ENCODE peak calls at places on chromosomes 13 and 19, in seven cellular contexts. One of them, this sample, is unnamed.
A peak's percentile ranks its signal among the peaks of the same experiment; 100 is the strongest.

GRCh38 chr13:91087276-91087675 is 260.2 kb upstream of the MIR17HG start:
- DNase-seq in upper lobe of right lung: no peak
- DNase-seq in BE2C: no peak
- DNase-seq in PC-3: no peak
- DNase-seq in colonic mucosa: no peak
- DNase-seq in tibial nerve: no peak
- DNase-seq in mesothelial cell of epicardium: no peak
- DNase-seq in this sample: no peak

GRCh38 chr19:22545751-22546150 is 88.4 kb upstream of the ZNF492 start:
- DNase-seq in mesothelial cell of epicardium: no peak
- DNase-seq in BE2C: peak; percentile 47
- DNase-seq in colonic mucosa: peak; percentile 27
- DNase-seq in PC-3: peak; percentile 19
- DNase-seq in tibial nerve: no peak
- DNase-seq in upper lobe of right lung: no peak
- DNase-seq in this sample: no peak

GRCh38 chr13:51821666-51822065 is 17.7 kb upstream of the DHRS12 start:
- DNase-seq in colonic mucosa: no peak
- DNase-seq in mesothelial cell of epicardium: no peak
- DNase-seq in tibial nerve: no peak
- DNase-seq in PC-3: no peak
- DNase-seq in BE2C: no peak
- DNase-seq in upper lobe of right lung: no peak
- DNase-seq in this sample: no peak

GRCh38 chr13:102291587-102292218 is 110.1 kb downstream of the FGF14 start:
- DNase-seq in upper lobe of right lung: no peak
- DNase-seq in colonic mucosa: no peak
- DNase-seq in PC-3: no peak
- DNase-seq in tibial nerve: no peak
- DNase-seq in mesothelial cell of epicardium: no peak
- DNase-seq in BE2C: peak; percentile 41
- DNase-seq in this sample: no peak

GRCh38 chr19:53621885-53622710 is 9.7 kb upstream of the DPRX start:
- DNase-seq in tibial nerve: no peak
- DNase-seq in mesothelial cell of epicardium: no peak
- DNase-seq in upper lobe of right lung: no peak
- DNase-seq in colonic mucosa: no peak
- DNase-seq in PC-3: no peak
- DNase-seq in BE2C: no peak
- DNase-seq in this sample: no peak

GRCh38 chr19:48367855-48368254 is 3.7 kb downstream of the SYNGR4 start:
- DNase-seq in PC-3: no peak
- DNase-seq in mesothelial cell of epicardium: no peak
- DNase-seq in BE2C: no peak
- DNase-seq in tibial nerve: no peak
- DNase-seq in colonic mucosa: no peak
- DNase-seq in upper lobe of right lung: no peak
- DNase-seq in this sample: no peak

GRCh38 chr19:11530432-11530831 is 1.5 kb upstream of the ECSIT start:
- DNase-seq in colonic mucosa: peak; percentile 79
- DNase-seq in mesothelial cell of epicardium: no peak
- DNase-seq in upper lobe of right lung: peak; percentile 87
- DNase-seq in PC-3: peak; percentile 84
- DNase-seq in tibial nerve: no peak
- DNase-seq in BE2C: peak; percentile 96
- DNase-seq in this sample: no peak

GRCh38 chr13:106533940-106534843 is 1.3 kb downstream of the EFNB2 start:
- DNase-seq in PC-3: peak; percentile 56
- DNase-seq in mesothelial cell of epicardium: peak; percentile 37
- DNase-seq in tibial nerve: no peak
- DNase-seq in upper lobe of right lung: peak; percentile 85
- DNase-seq in BE2C: peak; percentile 65
- DNase-seq in colonic mucosa: peak; percentile 62
- DNase-seq in this sample: peak; percentile 88

GRCh38 chr13:107900775-107901174 is 314.6 kb downstream of the LIG4 start:
- DNase-seq in upper lobe of right lung: no peak
- DNase-seq in tibial nerve: no peak
- DNase-seq in mesothelial cell of epicardium: no peak
- DNase-seq in PC-3: peak; percentile 31
- DNase-seq in colonic mucosa: no peak
- DNase-seq in BE2C: no peak
- DNase-seq in this sample: no peak

GRCh38 chr13:30415430-30416030 is 6.8 kb upstream of the UBE2L5 start:
- DNase-seq in BE2C: no peak
- DNase-seq in upper lobe of right lung: no peak
- DNase-seq in tibial nerve: no peak
- DNase-seq in colonic mucosa: no peak
- DNase-seq in mesothelial cell of epicardium: no peak
- DNase-seq in PC-3: no peak
- DNase-seq in this sample: no peak

GRCh38 chr13:29901714-29902631 is 51.6 kb upstream of the UBL3 start:
- DNase-seq in BE2C: peak; percentile 32
- DNase-seq in upper lobe of right lung: no peak
- DNase-seq in colonic mucosa: peak; percentile 66
- DNase-seq in mesothelial cell of epicardium: no peak
- DNase-seq in PC-3: peak; percentile 85
- DNase-seq in tibial nerve: no peak
- DNase-seq in this sample: peak; percentile 85

GRCh38 chr13:30441304-30441703 is 19.0 kb downstream of the UBE2L5 start:
- DNase-seq in colonic mucosa: peak; percentile 7
- DNase-seq in mesothelial cell of epicardium: no peak
- DNase-seq in tibial nerve: no peak
- DNase-seq in BE2C: no peak
- DNase-seq in upper lobe of right lung: no peak
- DNase-seq in PC-3: no peak
- DNase-seq in this sample: no peak

GRCh38 chr13:21152251-21152899 is 24.0 kb downstream of the SKA3 start:
- DNase-seq in PC-3: no peak
- DNase-seq in BE2C: no peak
- DNase-seq in tibial nerve: no peak
- DNase-seq in mesothelial cell of epicardium: no peak
- DNase-seq in colonic mucosa: no peak
- DNase-seq in upper lobe of right lung: no peak
- DNase-seq in this sample: no peak

GRCh38 chr13:114315074-114315785 is 927 bp downstream of the CHAMP1 start:
- DNase-seq in mesothelial cell of epicardium: no peak
- DNase-seq in upper lobe of right lung: no peak
- DNase-seq in tibial nerve: no peak
- DNase-seq in colonic mucosa: peak; percentile 8
- DNase-seq in PC-3: no peak
- DNase-seq in BE2C: no peak
- DNase-seq in this sample: no peak

GRCh38 chr13:114311908-114312307 is 2.4 kb upstream of the CHAMP1 start:
- DNase-seq in colonic mucosa: no peak
- DNase-seq in upper lobe of right lung: no peak
- DNase-seq in mesothelial cell of epicardium: no peak
- DNase-seq in BE2C: no peak
- DNase-seq in PC-3: no peak
- DNase-seq in tibial nerve: no peak
- DNase-seq in this sample: no peak

GRCh38 chr13:114311387-114311786 is 2.9 kb upstream of the CHAMP1 start:
- DNase-seq in mesothelial cell of epicardium: no peak
- DNase-seq in PC-3: no peak
- DNase-seq in tibial nerve: no peak
- DNase-seq in upper lobe of right lung: no peak
- DNase-seq in BE2C: no peak
- DNase-seq in colonic mucosa: no peak
- DNase-seq in this sample: no peak

GRCh38 chr13:114313061-114313860 is 1.0 kb upstream of the CHAMP1 start:
- DNase-seq in PC-3: peak; percentile 25
- DNase-seq in mesothelial cell of epicardium: no peak
- DNase-seq in upper lobe of right lung: no peak
- DNase-seq in BE2C: no peak
- DNase-seq in colonic mucosa: no peak
- DNase-seq in tibial nerve: no peak
- DNase-seq in this sample: no peak

DNA sequence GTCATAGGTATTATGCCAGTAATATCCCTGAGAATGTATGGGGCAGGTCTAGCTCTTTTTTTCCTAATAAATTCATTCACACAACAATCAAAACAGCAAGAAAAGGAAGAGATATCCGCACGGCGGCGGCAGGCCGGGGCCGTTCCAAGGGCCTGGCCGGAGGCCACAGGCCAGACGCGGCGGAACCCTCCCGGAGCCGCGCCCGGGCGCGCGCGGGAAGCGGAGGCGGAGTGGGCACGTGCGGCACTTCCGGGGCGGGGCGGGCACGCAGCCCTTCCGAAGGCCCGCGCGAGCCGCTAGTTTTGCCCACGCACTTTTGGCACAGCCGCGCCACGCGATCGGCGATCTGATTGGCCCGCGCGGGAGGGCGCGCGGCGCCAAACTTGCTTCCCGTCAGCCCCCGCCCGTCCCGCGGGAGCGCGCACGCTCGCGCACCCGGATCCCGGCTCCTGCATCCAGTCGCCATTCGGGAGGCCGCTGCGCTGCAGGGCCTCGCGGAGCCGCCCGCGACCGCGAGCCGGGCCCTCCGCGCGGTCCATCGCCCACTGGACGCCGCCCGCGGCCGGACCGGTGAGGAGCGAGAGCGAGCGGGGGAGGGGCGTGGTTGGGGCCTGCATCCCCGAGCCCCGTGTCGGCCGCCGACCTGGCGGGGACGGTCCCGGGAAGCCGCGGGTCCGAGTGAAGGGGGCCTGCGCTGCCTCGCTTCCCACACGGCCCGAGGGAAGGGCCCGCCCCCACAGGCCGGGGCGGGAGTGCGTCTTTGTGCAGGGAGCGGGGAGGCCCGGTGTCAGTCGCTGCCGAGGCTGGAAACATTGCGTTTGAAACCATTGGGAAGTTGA is at the start of gene CHAMP1:
- DNase-seq in mesothelial cell of epicardium: peak; percentile 89
- DNase-seq in tibial nerve: peak; percentile 91
- DNase-seq in BE2C: peak; percentile 97
- DNase-seq in colonic mucosa: peak; percentile 95
- DNase-seq in upper lobe of right lung: peak; percentile 99
- DNase-seq in PC-3: peak; percentile 93
- DNase-seq in this sample: peak; percentile 98
- TF ChIP-seq CTCF in mesothelial cell of epicardium: no peak
- TF ChIP-seq CTCF in tibial nerve: peak; percentile 29
- TF ChIP-seq CTCF in BE2C: no peak
- TF ChIP-seq CTCF in colonic mucosa: no peak
- TF ChIP-seq CTCF in upper lobe of right lung: no peak
- TF ChIP-seq CTCF in PC-3: no peak
- TF ChIP-seq CTCF in this sample: peak; percentile 7

GRCh38 chr19:5996598-5997320 is 18.8 kb upstream of the RANBP3 start:
- DNase-seq in colonic mucosa: no peak
- DNase-seq in tibial nerve: no peak
- DNase-seq in upper lobe of right lung: no peak
- DNase-seq in BE2C: no peak
- DNase-seq in mesothelial cell of epicardium: no peak
- DNase-seq in PC-3: no peak
- DNase-seq in this sample: no peak

GRCh38 chr19:5999693-6000092 is 21.8 kb upstream of the RANBP3 start:
- DNase-seq in BE2C: no peak
- DNase-seq in mesothelial cell of epicardium: no peak
- DNase-seq in colonic mucosa: no peak
- DNase-seq in upper lobe of right lung: no peak
- DNase-seq in tibial nerve: no peak
- DNase-seq in PC-3: no peak
- DNase-seq in this sample: no peak

GRCh38 chr19:5995606-5996005 is 17.7 kb upstream of the RANBP3 start:
- DNase-seq in colonic mucosa: no peak
- DNase-seq in mesothelial cell of epicardium: no peak
- DNase-seq in PC-3: no peak
- DNase-seq in BE2C: no peak
- DNase-seq in tibial nerve: no peak
- DNase-seq in upper lobe of right lung: no peak
- DNase-seq in this sample: no peak

GRCh38 chr19:5996102-5996501 is 18.2 kb upstream of the RANBP3 start:
- DNase-seq in upper lobe of right lung: no peak
- DNase-seq in mesothelial cell of epicardium: no peak
- DNase-seq in PC-3: no peak
- DNase-seq in tibial nerve: no peak
- DNase-seq in colonic mucosa: no peak
- DNase-seq in BE2C: no peak
- DNase-seq in this sample: no peak

DNA sequence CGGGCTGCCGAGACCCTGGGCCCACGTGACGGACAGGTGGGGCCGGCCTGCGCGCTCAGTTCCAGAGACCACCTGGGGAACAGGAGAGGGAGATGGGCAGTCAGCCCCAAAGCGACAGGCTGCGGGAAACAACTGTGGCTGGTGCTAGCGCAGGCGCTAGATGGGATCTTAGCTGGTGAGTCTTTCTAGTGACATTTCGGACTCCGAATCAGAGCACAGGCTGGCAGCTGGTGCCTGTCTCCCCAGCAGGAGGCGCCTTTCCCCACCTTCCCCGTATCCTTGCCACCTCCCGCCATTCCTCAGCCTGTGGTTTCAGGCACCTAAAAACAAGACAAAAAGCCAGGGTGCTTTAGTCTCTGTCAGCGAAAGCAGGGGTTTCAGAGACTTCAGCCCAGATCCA is 19.4 kb upstream of the RANBP3 start:
- DNase-seq in BE2C: no peak
- DNase-seq in colonic mucosa: no peak
- DNase-seq in mesothelial cell of epicardium: no peak
- DNase-seq in upper lobe of right lung: no peak
- DNase-seq in PC-3: no peak
- DNase-seq in tibial nerve: no peak
- DNase-seq in this sample: no peak
- TF ChIP-seq CTCF in BE2C: peak; percentile 17
- TF ChIP-seq CTCF in colonic mucosa: no peak
- TF ChIP-seq CTCF in mesothelial cell of epicardium: no peak
- TF ChIP-seq CTCF in upper lobe of right lung: no peak
- TF ChIP-seq CTCF in PC-3: peak; percentile 45
- TF ChIP-seq CTCF in tibial nerve: no peak
- TF ChIP-seq CTCF in this sample: no peak

DNA sequence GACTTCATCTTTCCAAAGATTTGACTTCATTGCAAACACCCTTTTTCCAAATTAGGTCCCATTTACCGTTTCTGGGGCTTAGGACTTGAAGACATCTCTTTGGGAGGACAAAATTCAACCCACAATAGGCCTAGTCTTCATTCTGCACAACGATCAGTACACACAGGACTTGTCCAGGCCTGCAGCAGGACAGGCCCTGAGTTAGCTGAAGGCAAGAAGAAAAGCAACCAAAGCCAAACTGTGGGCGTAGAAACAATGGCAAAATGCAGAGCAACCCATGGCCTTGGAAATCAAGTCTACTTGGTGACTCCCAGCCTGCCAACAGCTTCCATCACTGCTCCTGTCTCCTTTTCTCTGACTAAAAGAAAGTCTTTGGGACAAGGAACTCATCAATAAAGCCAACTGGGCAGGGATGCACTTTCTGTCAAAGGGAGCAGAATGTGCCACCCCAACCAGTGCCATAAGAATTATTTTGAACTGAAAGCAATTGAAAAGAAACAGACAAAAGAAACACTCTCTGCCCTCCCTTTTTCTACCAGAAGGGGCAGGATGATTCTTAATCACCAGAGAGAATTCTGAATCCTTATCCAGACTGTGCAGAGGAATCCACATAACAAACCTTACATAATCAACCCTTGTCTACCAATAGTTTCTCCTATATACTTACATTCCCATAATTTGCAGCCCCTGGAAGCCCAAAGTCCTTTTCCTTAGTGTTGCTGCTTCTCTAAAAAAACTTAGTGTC is 520.9 kb upstream of the NBEA start:
- DNase-seq in BE2C: no peak
- DNase-seq in upper lobe of right lung: no peak
- DNase-seq in mesothelial cell of epicardium: no peak
- DNase-seq in tibial nerve: no peak
- DNase-seq in PC-3: peak; percentile 7
- DNase-seq in colonic mucosa: no peak
- DNase-seq in this sample: no peak
- TF ChIP-seq CTCF in BE2C: peak; percentile 50
- TF ChIP-seq CTCF in upper lobe of right lung: no peak
- TF ChIP-seq CTCF in mesothelial cell of epicardium: peak; percentile 21
- TF ChIP-seq CTCF in tibial nerve: no peak
- TF ChIP-seq CTCF in PC-3: peak; percentile 41
- TF ChIP-seq CTCF in colonic mucosa: no peak
- TF ChIP-seq CTCF in this sample: no peak

GRCh38 chr19:5026706-5027273 is 57.9 kb downstream of the KDM4B start:
- DNase-seq in colonic mucosa: no peak
- DNase-seq in tibial nerve: no peak
- DNase-seq in PC-3: peak; percentile 40
- DNase-seq in upper lobe of right lung: no peak
- DNase-seq in BE2C: no peak
- DNase-seq in mesothelial cell of epicardium: no peak
- DNase-seq in this sample: no peak
- TF ChIP-seq CTCF in colonic mucosa: no peak
- TF ChIP-seq CTCF in tibial nerve: no peak
- TF ChIP-seq CTCF in PC-3: peak; percentile 60
- TF ChIP-seq CTCF in upper lobe of right lung: no peak
- TF ChIP-seq CTCF in BE2C: no peak
- TF ChIP-seq CTCF in mesothelial cell of epicardium: no peak
- TF ChIP-seq CTCF in this sample: peak; percentile 36

This sample was measured in osteocyte.